ENCODE peak calls at places on chromosomes 16 and 17, in eight cellular contexts. B, I, Q, Z, O, T, L and S are unnamed samples.

GRCh38 chr17:16649585-16649984 is 4.1 kb downstream of the ZNF624 start:
- DNase-seq in O (no peak), B (no peak), T (no peak), L (no peak), Z (no peak), I (no peak), Q (no peak), S (no peak)

GRCh38 chr17:17125136-17126084 is 80.7 kb downstream of the PLD6 start:
- DNase-seq in T (peak), Q (peak), O (no peak), L (no peak), B (no peak), I (no peak), Z (no peak), S (no peak)

GRCh38 chr17:33267279-33267790 is 25.8 kb downstream of the ASIC2 start:
- DNase-seq in L (no peak), Q (no peak), I (no peak), Z (no peak), T (peak), O (peak), B (no peak), S (no peak)

GRCh38 chr16:57616241-57616640 is 12.2 kb upstream of the ADGRG1 start:
- DNase-seq in O (no peak), I (no peak), Z (no peak), L (no peak), B (no peak), T (no peak), Q (no peak), S (no peak)

GRCh38 chr16:79770244-79771064 is 169.9 kb upstream of the MAF start:
- DNase-seq in T (peak), L (peak), Q (peak), I (peak), Z (peak), B (peak), O (peak), S (peak)

GRCh38 chr16:66476328-66477027 is 49.4 kb downstream of the BEAN1 start:
- DNase-seq in O (peak), L (peak), Z (peak), I (peak), Q (peak), T (peak), B (no peak), S (no peak)

GRCh38 chr16:13767215-13767614 is 152.7 kb upstream of the ERCC4 start:
- DNase-seq in Z (no peak), T (peak), B (no peak), Q (no peak), O (peak), L (no peak), I (no peak), S (no peak)

GRCh38 chr17:21678451-21679081 is 13.8 kb upstream of the KCNJ18 start:
- DNase-seq in Q (no peak), Z (no peak), O (no peak), B (no peak), L (no peak), T (no peak), I (no peak), S (no peak)

GRCh38 chr17:80878876-80879722 is 112.5 kb upstream of the CHMP6 start:
- DNase-seq in O (no peak), Z (no peak), L (peak), I (no peak), B (no peak), Q (no peak), T (no peak), S (no peak)

GRCh38 chr16:62872339-62872738 is 836.1 kb upstream of the CDH8 start:
- DNase-seq in Z (no peak), I (no peak), B (no peak), Q (no peak), O (no peak), T (no peak), L (no peak), S (no peak)

GRCh38 chr16:31073073-31073822 is 792 bp downstream of the ZNF668 start:
- DNase-seq in L (peak), T (peak), O (peak), Q (peak), Z (peak), I (peak), B (peak), S (peak)

GRCh38 chr17:37067555-37068111 is 118.9 kb downstream of the AATF start:
- DNase-seq in Q (no peak), T (peak), Z (peak), I (no peak), L (no peak), O (peak), B (no peak), S (peak)

GRCh38 chr16:5903797-5904196 is 806.2 kb upstream of the EEF2KMT start:
- DNase-seq in B (no peak), Z (no peak), O (no peak), L (no peak), Q (no peak), T (no peak), I (no peak), S (no peak)

GRCh38 chr16:81483970-81484595 is 39.5 kb downstream of the CMIP start:
- DNase-seq in L (no peak), Z (no peak), O (no peak), I (no peak), T (no peak), Q (no peak), B (no peak), S (no peak)

GRCh38 chr16:84730406-84731106 is 30.8 kb downstream of the USP10 start:
- DNase-seq in Z (no peak), L (no peak), O (peak), B (no peak), T (peak), I (peak), Q (peak), S (peak)

GRCh38 chr16:52611817-52612673 is 65.1 kb upstream of the TOX3 start:
- DNase-seq in O (peak), B (no peak), I (no peak), Z (no peak), Q (no peak), T (no peak), L (no peak), S (peak)

GRCh38 chr17:78933959-78934568 is 8.9 kb upstream of the TIMP2 start:
- DNase-seq in L (peak), T (peak), Z (peak), I (no peak), O (peak), B (no peak), Q (no peak), S (peak)